ENCODE peak calls at places on chromosomes 5 and 9, in seven cellular contexts. M is mesendoderm, G is NCI-H1048, K is NCI-H2029 treated with DMSO at 0.1 percent for 48 hours, Z is stromal cell of bone marrow, O is ELR, B is NCI-H69. I is an unnamed sample.

GRCh38 chr9:88583901-88584596 is 49.1 kb downstream of the NXNL2 start:
- DNase-seq in M (no peak), G (no peak), K (no peak), Z (peak; percentile 36), O (peak; percentile 87), B (no peak), I (no peak)

GRCh38 chr5:56819027-56819881 is 3.9 kb downstream of the MAP3K1 start:
- DNase-seq in M (no peak), G (no peak), K (no peak), Z (no peak), O (peak; percentile 6), B (no peak), I (no peak)

GRCh38 chr9:12961276-12961809 is 186.5 kb downstream of the LURAP1L start:
- DNase-seq in M (no peak), G (no peak), K (no peak), Z (no peak), O (peak; percentile 6), B (no peak), I (no peak)

GRCh38 chr5:114857951-114858401 is 311.7 kb downstream of the TRIM36 start:
- DNase-seq in M (no peak), G (no peak), K (no peak), Z (no peak), O (peak; percentile 20), B (no peak), I (peak; percentile 41)

GRCh38 chr5:919356-920000 is 26.8 kb downstream of the TRIP13 start:
- DNase-seq in M (peak; percentile 99), G (peak; percentile 21), K (no peak), Z (no peak), O (no peak), B (no peak), I (no peak)

GRCh38 chr5:143890475-143890874 is 78.5 kb downstream of the HMHB1 start:
- DNase-seq in M (no peak), G (no peak), K (no peak), Z (no peak), O (no peak), B (peak; percentile 88), I (no peak)

GRCh38 chr5:135266975-135267374 is 132.1 kb downstream of the MACROH2A1 start:
- DNase-seq in M (no peak), G (no peak), K (no peak), Z (no peak), O (peak; percentile 58), B (no peak), I (no peak)

GRCh38 chr5:116554764-116555163 is 19.9 kb downstream of the SEMA6A start:
- DNase-seq in M (no peak), G (no peak), K (peak; percentile 50), Z (no peak), O (no peak), B (peak; percentile 100), I (no peak)

GRCh38 chr5:56327810-56328209 is 94.7 kb upstream of the ANKRD55 start:
- DNase-seq in M (peak; percentile 34), G (no peak), K (no peak), Z (no peak), O (no peak), B (no peak), I (no peak)

GRCh38 chr9:108443741-108444140 is 412.0 kb downstream of the ACTL7B start:
- DNase-seq in M (no peak), G (no peak), K (peak; percentile 25), Z (peak; percentile 74), O (peak; percentile 92), B (peak; percentile 23), I (no peak)

GRCh38 chr5:80960531-80961375 is 590 bp downstream of the RASGRF2 start:
- DNase-seq in M (peak; percentile 55), G (no peak), K (no peak), Z (no peak), O (peak; percentile 70), B (peak; percentile 66), I (peak; percentile 58)

GRCh38 chr5:144634138-144634537 is 463.5 kb downstream of the KCTD16 start:
- DNase-seq in M (no peak), G (no peak), K (no peak), Z (no peak), O (no peak), B (no peak), I (no peak)

GRCh38 chr5:178839319-178839704 is 20.4 kb upstream of the ZNF354B start:
- DNase-seq in M (peak; percentile 42), G (no peak), K (no peak), Z (no peak), O (peak; percentile 8), B (peak; percentile 77), I (peak; percentile 88)

GRCh38 chr9:91809581-91810285 is 140.3 kb downstream of the ROR2 start:
- DNase-seq in M (no peak), G (no peak), K (no peak), Z (no peak), O (peak; percentile 16), B (no peak), I (no peak)

GRCh38 chr5:97547414-97547813 is 364.4 kb upstream of the RIOK2 start:
- DNase-seq in M (no peak), G (no peak), K (no peak), Z (no peak), O (no peak), B (no peak), I (no peak)

GRCh38 chr5:151202381-151203139 is 21.3 kb downstream of the CCDC69 start:
- DNase-seq in M (no peak), G (no peak), K (no peak), Z (peak; percentile 65), O (peak; percentile 91), B (no peak), I (no peak)

GRCh38 chr5:126448720-126449119 is 25.5 kb downstream of the GRAMD2B start:
- DNase-seq in M (no peak), G (no peak), K (no peak), Z (no peak), O (no peak), B (peak; percentile 49), I (no peak)

GRCh38 chr9:126956929-126957686 is 42.5 kb downstream of the RALGPS1 start:
- DNase-seq in M (peak; percentile 74), G (no peak), K (peak; percentile 63), Z (peak; percentile 52), O (peak; percentile 42), B (peak; percentile 66), I (peak; percentile 30)

GRCh38 chr5:54861212-54861894 is 124.0 kb downstream of the ESM1 start:
- DNase-seq in M (no peak), G (no peak), K (no peak), Z (peak; percentile 58), O (peak; percentile 40), B (no peak), I (no peak)

GRCh38 chr9:106713206-106713605 is 149.8 kb upstream of the ZNF462 start:
- DNase-seq in M (no peak), G (no peak), K (no peak), Z (no peak), O (no peak), B (no peak), I (no peak)